ENCODE peak calls at places on chromosome 14, in ten cellular contexts. One of them, this sample, is unnamed.

GRCh38 chr14:35229495-35230089 is 62.6 kb upstream of the PSMA6 start:
- DNase-seq in stomach: no peak
- DNase-seq in progenitor cell of endocrine pancreas: no peak
- DNase-seq in GM12865: peak; percentile 28
- DNase-seq in adrenal gland: no peak
- DNase-seq in dorsolateral prefrontal cortex: no peak
- DNase-seq in left ventricle myocardium inferior: no peak
- DNase-seq in HCT116: no peak
- DNase-seq in AG04450: no peak
- DNase-seq in pancreas: no peak
- DNase-seq in this sample: no peak

GRCh38 chr14:57889245-57889644 is 23.4 kb upstream of the SLC35F4 start:
- DNase-seq in stomach: peak; percentile 65
- DNase-seq in progenitor cell of endocrine pancreas: no peak
- DNase-seq in GM12865: no peak
- DNase-seq in adrenal gland: peak; percentile 88
- DNase-seq in dorsolateral prefrontal cortex: peak; percentile 29
- DNase-seq in left ventricle myocardium inferior: peak; percentile 64
- DNase-seq in HCT116: no peak
- DNase-seq in AG04450: no peak
- DNase-seq in pancreas: no peak
- DNase-seq in this sample: no peak

GRCh38 chr14:89351958-89352404 is 65.1 kb downstream of the FOXN3 start:
- DNase-seq in stomach: no peak
- DNase-seq in progenitor cell of endocrine pancreas: no peak
- DNase-seq in GM12865: no peak
- DNase-seq in adrenal gland: peak; percentile 45
- DNase-seq in dorsolateral prefrontal cortex: no peak
- DNase-seq in left ventricle myocardium inferior: no peak
- DNase-seq in HCT116: no peak
- DNase-seq in AG04450: no peak
- DNase-seq in pancreas: no peak
- DNase-seq in this sample: no peak

GRCh38 chr14:22536853-22537338 is 52.1 kb downstream of the DAD1 start:
- DNase-seq in stomach: peak; percentile 55
- DNase-seq in progenitor cell of endocrine pancreas: no peak
- DNase-seq in GM12865: peak; percentile 96
- DNase-seq in adrenal gland: peak; percentile 82
- DNase-seq in dorsolateral prefrontal cortex: no peak
- DNase-seq in left ventricle myocardium inferior: no peak
- DNase-seq in HCT116: peak; percentile 82
- DNase-seq in AG04450: peak; percentile 81
- DNase-seq in pancreas: peak; percentile 44
- DNase-seq in this sample: no peak

GRCh38 chr14:49945448-49946319 is 52.8 kb downstream of the ARF6 start:
- DNase-seq in stomach: no peak
- DNase-seq in progenitor cell of endocrine pancreas: no peak
- DNase-seq in GM12865: no peak
- DNase-seq in adrenal gland: no peak
- DNase-seq in dorsolateral prefrontal cortex: no peak
- DNase-seq in left ventricle myocardium inferior: no peak
- DNase-seq in HCT116: no peak
- DNase-seq in AG04450: no peak
- DNase-seq in pancreas: no peak
- DNase-seq in this sample: no peak

GRCh38 chr14:30243157-30243556 is 315.5 kb upstream of the PRKD1 start:
- DNase-seq in stomach: no peak
- DNase-seq in progenitor cell of endocrine pancreas: no peak
- DNase-seq in GM12865: no peak
- DNase-seq in adrenal gland: no peak
- DNase-seq in dorsolateral prefrontal cortex: no peak
- DNase-seq in left ventricle myocardium inferior: no peak
- DNase-seq in HCT116: no peak
- DNase-seq in AG04450: no peak
- DNase-seq in pancreas: no peak
- DNase-seq in this sample: no peak

GRCh38 chr14:68824517-68825347 is 31.9 kb upstream of the ZFP36L1 start:
- DNase-seq in stomach: peak; percentile 91
- DNase-seq in progenitor cell of endocrine pancreas: peak; percentile 64
- DNase-seq in GM12865: peak; percentile 82
- DNase-seq in adrenal gland: peak; percentile 95
- DNase-seq in dorsolateral prefrontal cortex: peak; percentile 79
- DNase-seq in left ventricle myocardium inferior: peak; percentile 89
- DNase-seq in HCT116: peak; percentile 76
- DNase-seq in AG04450: no peak
- DNase-seq in pancreas: peak; percentile 78
- DNase-seq in this sample: peak; percentile 90

GRCh38 chr14:32986791-32987545 is 48.3 kb downstream of the NPAS3 start:
- DNase-seq in stomach: no peak
- DNase-seq in progenitor cell of endocrine pancreas: no peak
- DNase-seq in GM12865: no peak
- DNase-seq in adrenal gland: no peak
- DNase-seq in dorsolateral prefrontal cortex: peak; percentile 89
- DNase-seq in left ventricle myocardium inferior: peak; percentile 18
- DNase-seq in HCT116: no peak
- DNase-seq in AG04450: no peak
- DNase-seq in pancreas: no peak
- DNase-seq in this sample: peak; percentile 53

GRCh38 chr14:51552768-51553426 is 98.8 kb upstream of the FRMD6 start:
- DNase-seq in stomach: no peak
- DNase-seq in progenitor cell of endocrine pancreas: no peak
- DNase-seq in GM12865: no peak
- DNase-seq in adrenal gland: peak; percentile 69
- DNase-seq in dorsolateral prefrontal cortex: no peak
- DNase-seq in left ventricle myocardium inferior: no peak
- DNase-seq in HCT116: no peak
- DNase-seq in AG04450: no peak
- DNase-seq in pancreas: no peak
- DNase-seq in this sample: no peak

GRCh38 chr14:80426686-80427085 is 215.4 kb upstream of the DIO2 start:
- DNase-seq in stomach: no peak
- DNase-seq in progenitor cell of endocrine pancreas: no peak
- DNase-seq in GM12865: no peak
- DNase-seq in adrenal gland: no peak
- DNase-seq in dorsolateral prefrontal cortex: no peak
- DNase-seq in left ventricle myocardium inferior: no peak
- DNase-seq in HCT116: no peak
- DNase-seq in AG04450: no peak
- DNase-seq in pancreas: no peak
- DNase-seq in this sample: no peak

GRCh38 chr14:25537846-25538455 is 488.0 kb upstream of the STXBP6 start:
- DNase-seq in stomach: peak; percentile 44
- DNase-seq in progenitor cell of endocrine pancreas: peak; percentile 27
- DNase-seq in GM12865: peak; percentile 0
- DNase-seq in adrenal gland: peak; percentile 77
- DNase-seq in dorsolateral prefrontal cortex: peak; percentile 31
- DNase-seq in left ventricle myocardium inferior: no peak
- DNase-seq in HCT116: no peak
- DNase-seq in AG04450: no peak
- DNase-seq in pancreas: no peak
- DNase-seq in this sample: peak; percentile 37

GRCh38 chr14:73612339-73613045 is at the start of gene ACOT6:
- DNase-seq in stomach: peak; percentile 66
- DNase-seq in progenitor cell of endocrine pancreas: peak; percentile 55
- DNase-seq in GM12865: peak; percentile 72
- DNase-seq in adrenal gland: peak; percentile 80
- DNase-seq in dorsolateral prefrontal cortex: peak; percentile 52
- DNase-seq in left ventricle myocardium inferior: peak; percentile 69
- DNase-seq in HCT116: peak; percentile 19
- DNase-seq in AG04450: peak; percentile 8
- DNase-seq in pancreas: peak; percentile 78
- DNase-seq in this sample: peak; percentile 66

GRCh38 chr14:58296731-58297130 is 1.6 kb upstream of the ARID4A start:
- DNase-seq in stomach: no peak
- DNase-seq in progenitor cell of endocrine pancreas: no peak
- DNase-seq in GM12865: no peak
- DNase-seq in adrenal gland: no peak
- DNase-seq in dorsolateral prefrontal cortex: no peak
- DNase-seq in left ventricle myocardium inferior: no peak
- DNase-seq in HCT116: no peak
- DNase-seq in AG04450: no peak
- DNase-seq in pancreas: no peak
- DNase-seq in this sample: no peak

GRCh38 chr14:72699852-72700257 is 194.0 kb downstream of the DPF3 start:
- DNase-seq in stomach: no peak
- DNase-seq in progenitor cell of endocrine pancreas: no peak
- DNase-seq in GM12865: no peak
- DNase-seq in adrenal gland: no peak
- DNase-seq in dorsolateral prefrontal cortex: no peak
- DNase-seq in left ventricle myocardium inferior: peak; percentile 42
- DNase-seq in HCT116: no peak
- DNase-seq in AG04450: peak; percentile 51
- DNase-seq in pancreas: no peak
- DNase-seq in this sample: no peak

GRCh38 chr14:88934231-88934898 is 109.9 kb downstream of the TTC8 start:
- DNase-seq in stomach: no peak
- DNase-seq in progenitor cell of endocrine pancreas: no peak
- DNase-seq in GM12865: no peak
- DNase-seq in adrenal gland: no peak
- DNase-seq in dorsolateral prefrontal cortex: no peak
- DNase-seq in left ventricle myocardium inferior: no peak
- DNase-seq in HCT116: no peak
- DNase-seq in AG04450: peak; percentile 20
- DNase-seq in pancreas: no peak
- DNase-seq in this sample: no peak

GRCh38 chr14:68596701-68597100 is 196.2 kb downstream of the ZFP36L1 start:
- DNase-seq in stomach: no peak
- DNase-seq in progenitor cell of endocrine pancreas: no peak
- DNase-seq in GM12865: no peak
- DNase-seq in adrenal gland: no peak
- DNase-seq in dorsolateral prefrontal cortex: no peak
- DNase-seq in left ventricle myocardium inferior: no peak
- DNase-seq in HCT116: no peak
- DNase-seq in AG04450: no peak
- DNase-seq in pancreas: peak; percentile 82
- DNase-seq in this sample: no peak

GRCh38 chr14:105501504-105502291 is 10.7 kb downstream of the TEDC1 start:
- DNase-seq in stomach: no peak
- DNase-seq in progenitor cell of endocrine pancreas: no peak
- DNase-seq in GM12865: no peak
- DNase-seq in adrenal gland: no peak
- DNase-seq in dorsolateral prefrontal cortex: no peak
- DNase-seq in left ventricle myocardium inferior: no peak
- DNase-seq in HCT116: no peak
- DNase-seq in AG04450: no peak
- DNase-seq in pancreas: no peak
- DNase-seq in this sample: no peak

GRCh38 chr14:68874746-68875155 is 81.9 kb upstream of the ZFP36L1 start:
- DNase-seq in stomach: no peak
- DNase-seq in progenitor cell of endocrine pancreas: no peak
- DNase-seq in GM12865: no peak
- DNase-seq in adrenal gland: peak; percentile 61
- DNase-seq in dorsolateral prefrontal cortex: no peak
- DNase-seq in left ventricle myocardium inferior: no peak
- DNase-seq in HCT116: peak; percentile 57
- DNase-seq in AG04450: no peak
- DNase-seq in pancreas: no peak
- DNase-seq in this sample: no peak

GRCh38 chr14:68898248-68899032 is 80.7 kb downstream of the ACTN1 start:
- DNase-seq in stomach: no peak
- DNase-seq in progenitor cell of endocrine pancreas: no peak
- DNase-seq in GM12865: no peak
- DNase-seq in adrenal gland: no peak
- DNase-seq in dorsolateral prefrontal cortex: no peak
- DNase-seq in left ventricle myocardium inferior: no peak
- DNase-seq in HCT116: no peak
- DNase-seq in AG04450: no peak
- DNase-seq in pancreas: no peak
- DNase-seq in this sample: no peak

GRCh38 chr14:48537600-48537999 is 862.2 kb upstream of the MDGA2 start:
- DNase-seq in stomach: no peak
- DNase-seq in progenitor cell of endocrine pancreas: no peak
- DNase-seq in GM12865: no peak
- DNase-seq in adrenal gland: no peak
- DNase-seq in dorsolateral prefrontal cortex: no peak
- DNase-seq in left ventricle myocardium inferior: no peak
- DNase-seq in HCT116: no peak
- DNase-seq in AG04450: no peak
- DNase-seq in pancreas: no peak
- DNase-seq in this sample: no peak

GRCh38 chr14:48536318-48536717 is 860.9 kb upstream of the MDGA2 start:
- DNase-seq in stomach: no peak
- DNase-seq in progenitor cell of endocrine pancreas: no peak
- DNase-seq in GM12865: no peak
- DNase-seq in adrenal gland: no peak
- DNase-seq in dorsolateral prefrontal cortex: no peak
- DNase-seq in left ventricle myocardium inferior: no peak
- DNase-seq in HCT116: peak; percentile 19
- DNase-seq in AG04450: no peak
- DNase-seq in pancreas: no peak
- DNase-seq in this sample: no peak
- TF ChIP-seq CTCF in stomach: no peak
- TF ChIP-seq CTCF in progenitor cell of endocrine pancreas: no peak
- TF ChIP-seq CTCF in GM12865: no peak
- TF ChIP-seq CTCF in adrenal gland: no peak
- TF ChIP-seq CTCF in dorsolateral prefrontal cortex: no peak
- TF ChIP-seq CTCF in left ventricle myocardium inferior: peak; percentile 10
- TF ChIP-seq CTCF in HCT116: peak; percentile 34
- TF ChIP-seq CTCF in AG04450: no peak
- TF ChIP-seq CTCF in pancreas: no peak
- TF ChIP-seq CTCF in this sample: no peak

GRCh38 chr14:93114713-93115068 is 1.0 kb downstream of the ITPK1 start:
- DNase-seq in stomach: peak; percentile 42
- DNase-seq in progenitor cell of endocrine pancreas: peak; percentile 22
- DNase-seq in GM12865: no peak
- DNase-seq in adrenal gland: no peak
- DNase-seq in dorsolateral prefrontal cortex: no peak
- DNase-seq in left ventricle myocardium inferior: peak; percentile 32
- DNase-seq in HCT116: no peak
- DNase-seq in AG04450: no peak
- DNase-seq in pancreas: no peak
- DNase-seq in this sample: no peak
- TF ChIP-seq CTCF in stomach: no peak
- TF ChIP-seq CTCF in progenitor cell of endocrine pancreas: no peak
- TF ChIP-seq CTCF in GM12865: no peak
- TF ChIP-seq CTCF in adrenal gland: peak; percentile 18
- TF ChIP-seq CTCF in dorsolateral prefrontal cortex: peak; percentile 34
- TF ChIP-seq CTCF in left ventricle myocardium inferior: peak; percentile 16
- TF ChIP-seq CTCF in HCT116: no peak
- TF ChIP-seq CTCF in AG04450: no peak
- TF ChIP-seq CTCF in pancreas: no peak
- TF ChIP-seq CTCF in this sample: no peak

GRCh38 chr14:99327050-99327449 is 55.1 kb upstream of the BCL11B start:
- DNase-seq in stomach: no peak
- DNase-seq in progenitor cell of endocrine pancreas: no peak
- DNase-seq in GM12865: no peak
- DNase-seq in adrenal gland: peak; percentile 13
- DNase-seq in dorsolateral prefrontal cortex: no peak
- DNase-seq in left ventricle myocardium inferior: no peak
- DNase-seq in HCT116: no peak
- DNase-seq in AG04450: no peak
- DNase-seq in pancreas: no peak
- DNase-seq in this sample: no peak
- TF ChIP-seq CTCF in stomach: no peak
- TF ChIP-seq CTCF in progenitor cell of endocrine pancreas: no peak
- TF ChIP-seq CTCF in GM12865: no peak
- TF ChIP-seq CTCF in adrenal gland: no peak
- TF ChIP-seq CTCF in dorsolateral prefrontal cortex: no peak
- TF ChIP-seq CTCF in left ventricle myocardium inferior: no peak
- TF ChIP-seq CTCF in HCT116: peak; percentile 38
- TF ChIP-seq CTCF in AG04450: no peak
- TF ChIP-seq CTCF in pancreas: no peak
- TF ChIP-seq CTCF in this sample: no peak

GRCh38 chr14:106508216-106508615 is 981.8 kb downstream of the TMEM121 start:
- DNase-seq in stomach: no peak
- DNase-seq in progenitor cell of endocrine pancreas: no peak
- DNase-seq in GM12865: no peak
- DNase-seq in adrenal gland: no peak
- DNase-seq in dorsolateral prefrontal cortex: no peak
- DNase-seq in left ventricle myocardium inferior: no peak
- DNase-seq in HCT116: no peak
- DNase-seq in AG04450: no peak
- DNase-seq in pancreas: no peak
- DNase-seq in this sample: no peak
- TF ChIP-seq CTCF in stomach: no peak
- TF ChIP-seq CTCF in progenitor cell of endocrine pancreas: no peak
- TF ChIP-seq CTCF in GM12865: no peak
- TF ChIP-seq CTCF in adrenal gland: no peak
- TF ChIP-seq CTCF in dorsolateral prefrontal cortex: no peak
- TF ChIP-seq CTCF in left ventricle myocardium inferior: no peak
- TF ChIP-seq CTCF in HCT116: no peak
- TF ChIP-seq CTCF in AG04450: no peak
- TF ChIP-seq CTCF in pancreas: no peak
- TF ChIP-seq CTCF in this sample: no peak

This sample was measured in neural crest cell.